ENCODE peak calls at places on chromosomes 2 and 18, in eight cellular contexts. P is small intestine; R is CD8-positive, alpha-beta T cell; I is neuronal stem cell; C is fibroblast of lung; E is fibroblast of villous mesenchyme; Y is retinal pigment epithelial cell; U is cardiac muscle cell. D is an unnamed sample.

GRCh38 chr2:199851886-199852285 is 894 bp upstream of the FTCDNL1 start:
- DNase-seq in E (no peak), Y (peak; percentile 68), U (no peak), R (no peak), C (no peak), I (no peak), P (no peak), D (no peak)

GRCh38 chr2:240996834-240997140 is 1.6 kb upstream of the SNED1 start:
- DNase-seq in R (no peak), C (no peak), Y (no peak), I (no peak), P (no peak), E (no peak), U (no peak), D (no peak)

GRCh38 chr18:487371-487770 is 13.1 kb downstream of the COLEC12 start:
- DNase-seq in U (peak; percentile 64), C (no peak), R (no peak), P (no peak), Y (no peak), I (no peak), E (no peak), D (no peak)

GRCh38 chr2:240947607-240948006 is 41.5 kb downstream of the CROCC2 start:
- DNase-seq in R (no peak), P (no peak), I (no peak), E (no peak), C (no peak), U (no peak), Y (no peak), D (no peak)

GRCh38 chr2:176137883-176138282 is 8.4 kb downstream of the HOXD8 start:
- DNase-seq in I (no peak), R (no peak), U (no peak), C (no peak), E (peak; percentile 70), Y (no peak), P (no peak), D (no peak)

GRCh38 chr2:3483227-3483985 is 35.9 kb downstream of the ADI1 start:
- DNase-seq in P (peak; percentile 73), I (no peak), Y (peak; percentile 26), E (peak; percentile 81), C (peak; percentile 91), U (peak; percentile 84), R (no peak), D (peak; percentile 31)

GRCh38 chr2:150259746-150260145 is 227.7 kb downstream of the RND3 start:
- DNase-seq in Y (no peak), E (peak; percentile 79), R (no peak), I (peak; percentile 31), P (no peak), U (no peak), C (peak; percentile 42), D (no peak)

GRCh38 chr2:62216616-62217015 is 20.7 kb downstream of the B3GNT2 start:
- DNase-seq in P (peak; percentile 65), C (peak; percentile 90), U (peak; percentile 93), E (peak; percentile 98), Y (peak; percentile 42), R (no peak), I (no peak), D (peak; percentile 51)

GRCh38 chr2:141316606-141317005 is 814.2 kb downstream of the LRP1B start:
- DNase-seq in P (no peak), I (no peak), E (no peak), R (no peak), Y (no peak), C (no peak), U (no peak), D (no peak)

GRCh38 chr18:3572761-3573160 is 122.8 kb downstream of the TGIF1 start:
- DNase-seq in C (no peak), I (no peak), R (no peak), E (no peak), Y (no peak), P (no peak), U (no peak), D (no peak)

GRCh38 chr2:130327703-130328527 is 14.8 kb upstream of the IMP4 start:
- DNase-seq in E (peak; percentile 76), Y (no peak), C (peak; percentile 63), R (no peak), U (peak; percentile 57), P (no peak), I (no peak), D (no peak)

GRCh38 chr2:25279091-25279651 is 62.6 kb downstream of the DNMT3A start:
- DNase-seq in P (no peak), Y (peak; percentile 39), E (peak; percentile 18), U (peak; percentile 47), R (no peak), I (no peak), C (peak; percentile 37), D (no peak)

GRCh38 chr2:120236296-120236695 is 13.1 kb upstream of the TMEM185B start:
- DNase-seq in E (no peak), U (no peak), I (no peak), C (no peak), P (no peak), Y (no peak), R (no peak), D (no peak)

GRCh38 chr2:237213325-237214040 is 127.8 kb downstream of the COPS8 start:
- DNase-seq in R (no peak), I (no peak), U (peak; percentile 88), Y (peak; percentile 29), E (peak; percentile 93), P (no peak), C (peak; percentile 97), D (no peak)

GRCh38 chr2:216596234-216596985 is 36.8 kb upstream of the IGFBP2 start:
- DNase-seq in Y (no peak), R (no peak), E (peak; percentile 94), C (peak; percentile 84), P (no peak), U (peak; percentile 84), I (no peak), D (no peak)

GRCh38 chr2:174691203-174691779 is 73.0 kb downstream of the CHRNA1 start:
- DNase-seq in E (no peak), C (no peak), R (no peak), I (no peak), U (no peak), P (no peak), Y (no peak), D (no peak)

GRCh38 chr2:160407393-160408204 is 86.0 kb downstream of the RBMS1 start:
- DNase-seq in R (peak; percentile 55), Y (peak; percentile 45), C (peak; percentile 51), E (peak; percentile 66), U (peak; percentile 85), P (peak; percentile 43), I (peak; percentile 56), D (no peak)

GRCh38 chr2:213220967-213221603 is 63.2 kb upstream of the SPAG16 start:
- DNase-seq in R (no peak), Y (no peak), U (no peak), I (no peak), E (no peak), P (no peak), C (no peak), D (no peak)

DNA sequence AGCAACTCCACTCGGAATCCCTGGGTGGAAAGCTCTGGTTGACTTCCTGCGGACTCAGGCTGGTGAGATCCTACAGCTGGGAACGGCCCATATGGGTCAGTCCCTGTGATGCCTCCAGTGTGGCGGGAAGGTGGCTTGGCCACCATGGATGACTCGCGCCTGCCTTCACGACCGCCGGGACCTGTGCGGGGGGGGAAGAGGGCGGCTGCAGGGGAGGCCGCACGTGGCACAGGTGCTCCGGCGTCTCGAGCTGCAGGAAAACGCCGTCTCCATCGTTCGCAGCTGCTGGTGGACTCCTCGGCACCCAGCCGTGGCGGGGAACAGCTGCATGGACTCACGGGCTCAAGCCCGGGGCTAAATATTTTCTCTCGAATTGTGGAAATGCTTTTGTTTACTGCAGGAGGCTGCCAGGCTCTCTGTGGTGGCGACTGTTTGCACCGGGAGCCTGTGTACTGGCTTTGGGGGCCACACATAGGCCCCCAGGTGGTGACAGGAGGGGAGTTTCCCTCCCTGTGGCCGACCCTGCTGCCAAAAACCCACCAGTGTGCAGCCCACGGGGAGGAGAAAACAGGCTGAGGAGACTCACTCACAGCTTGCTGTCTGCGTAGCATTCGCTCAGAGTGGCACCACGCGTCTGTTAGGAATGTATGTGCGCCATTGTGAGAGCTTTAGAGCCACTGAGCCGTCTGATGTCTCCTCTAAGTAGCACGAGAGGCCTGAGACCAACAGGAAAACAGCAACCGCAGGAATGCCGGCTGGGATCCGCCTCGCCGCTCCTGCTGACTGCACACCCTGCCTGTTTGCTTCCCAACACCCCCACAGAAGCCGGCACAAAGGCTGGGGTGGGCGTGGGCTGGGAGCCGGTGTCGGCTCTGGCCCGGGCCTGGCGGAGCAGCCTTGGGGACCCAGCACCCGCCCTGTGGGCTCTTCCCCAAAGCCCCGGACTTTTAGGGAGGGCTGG is 89.2 kb downstream of the NFATC1 start:
- DNase-seq in I (peak; percentile 24), P (no peak), R (no peak), C (peak; percentile 81), E (peak; percentile 97), Y (peak; percentile 96), U (peak; percentile 98), D (peak; percentile 58)
- H3K4me3 ChIP-seq in I (no peak overlapping the region), P (no peak overlapping the region), R (no peak overlapping the region), C (no peak overlapping the region), E (peak overlapping the region; percentile 13), Y (no peak overlapping the region), U (no peak overlapping the region), D (no peak overlapping the region)

GRCh38 chr2:204293884-204294535 is 251.3 kb upstream of the PARD3B start:
- DNase-seq in P (no peak), E (no peak), C (no peak), U (no peak), I (peak; percentile 71), Y (peak; percentile 91), R (no peak), D (no peak)
- H3K4me3 ChIP-seq in P (no peak overlapping the region), E (no peak overlapping the region), C (no peak overlapping the region), U (no peak overlapping the region), I (no peak overlapping the region), Y (no peak overlapping the region), R (no peak overlapping the region), D (no peak overlapping the region)

GRCh38 chr2:68231061-68231372 is 21.3 kb downstream of the PPP3R1 start:
- DNase-seq in Y (no peak), U (no peak), I (no peak), R (no peak), C (no peak), E (peak; percentile 37), P (no peak), D (no peak)

GRCh38 chr2:68235090-68235489 is 17.2 kb downstream of the PPP3R1 start:
- DNase-seq in Y (no peak), P (no peak), C (no peak), I (no peak), R (no peak), E (no peak), U (no peak), D (no peak)

GRCh38 chr2:68234405-68234804 is 17.9 kb downstream of the PPP3R1 start:
- DNase-seq in P (no peak), C (no peak), Y (no peak), R (no peak), U (no peak), E (peak; percentile 32), I (no peak), D (no peak)

GRCh38 chr2:68225119-68225632 is 27.2 kb downstream of the PPP3R1 start:
- DNase-seq in E (peak; percentile 46), R (peak; percentile 26), U (peak; percentile 53), P (peak; percentile 67), Y (no peak), C (peak; percentile 39), I (peak; percentile 29), D (no peak)

GRCh38 chr2:68230246-68231060 is 21.9 kb downstream of the PPP3R1 start:
- DNase-seq in R (no peak), E (peak; percentile 40), Y (no peak), P (no peak), C (no peak), U (peak; percentile 54), I (no peak), D (no peak)
- H3K4me3 ChIP-seq in R (no peak overlapping the region), E (no peak overlapping the region), Y (no peak overlapping the region), P (no peak overlapping the region), C (no peak overlapping the region), U (no peak overlapping the region), I (no peak overlapping the region), D (no peak overlapping the region)

GRCh38 chr2:7594211-7594610 is 677.0 kb downstream of the RNF144A start:
- DNase-seq in E (no peak), Y (no peak), I (no peak), U (no peak), P (no peak), C (no peak), R (no peak), D (no peak)
- H3K4me3 ChIP-seq in E (no peak overlapping the region), Y (no peak overlapping the region), I (no peak overlapping the region), U (no peak overlapping the region), P (no peak overlapping the region), C (no peak overlapping the region), R (no peak overlapping the region), D (no peak overlapping the region)

D was measured in PC-9.